ENCODE peak calls at places on chromosomes 5 and 9, in nine cellular contexts. J, R, B, M, T, K, U, V and Z are unnamed samples.

GRCh38 chr5:160547872-160548271 is 126.2 kb downstream of the PTTG1 start:
- DNase-seq in M (no peak), R (no peak), B (no peak), U (no peak), J (no peak), V (no peak), K (no peak), T (no peak), Z (no peak)

GRCh38 chr9:34991833-34992375 is 2.4 kb downstream of the DNAJB5 start:
- DNase-seq in R (no peak), J (no peak), U (peak), V (peak), M (no peak), T (no peak), B (peak), K (no peak), Z (peak)

GRCh38 chr9:137786511-137786920 is 91.1 kb upstream of the CACNA1B start:
- DNase-seq in M (no peak), T (no peak), U (no peak), J (peak), R (no peak), B (no peak), K (no peak), V (peak), Z (no peak)

GRCh38 chr5:115377468-115378217 is 81.2 kb upstream of the CCDC112 start:
- DNase-seq in U (no peak), R (no peak), K (no peak), J (peak), B (no peak), M (no peak), V (peak), T (no peak), Z (no peak)

GRCh38 chr9:69253057-69253456 is 72.0 kb upstream of the ENTREP1 start:
- DNase-seq in T (no peak), K (no peak), M (no peak), R (no peak), J (peak), V (no peak), U (no peak), B (no peak), Z (no peak)

GRCh38 chr9:16321461-16322119 is 548.9 kb downstream of the BNC2 start:
- DNase-seq in R (no peak), T (no peak), U (peak), V (peak), B (no peak), M (peak), J (peak), K (no peak), Z (no peak)

GRCh38 chr5:96936431-96937221 is 746 bp downstream of the LNPEP start:
- DNase-seq in R (peak), M (peak), V (no peak), U (peak), K (peak), B (peak), T (no peak), J (peak), Z (peak)

GRCh38 chr5:2546983-2547382 is 204.5 kb downstream of the IRX2 start:
- DNase-seq in V (no peak), R (no peak), B (no peak), U (no peak), T (no peak), K (no peak), M (no peak), J (no peak), Z (no peak)

GRCh38 chr9:22111871-22112247 is 102.8 kb upstream of the CDKN2B start:
- DNase-seq in V (peak), T (no peak), J (peak), U (no peak), R (no peak), B (no peak), M (no peak), K (no peak), Z (no peak)

GRCh38 chr9:20504930-20505329 is 117.4 kb downstream of the MLLT3 start:
- DNase-seq in T (no peak), M (no peak), V (no peak), U (no peak), R (no peak), B (no peak), J (no peak), K (no peak), Z (no peak)

GRCh38 chr5:124790261-124790894 is 43.9 kb upstream of the ZNF608 start:
- DNase-seq in T (no peak), K (no peak), R (no peak), M (peak), B (no peak), J (no peak), U (no peak), V (peak), Z (no peak)

GRCh38 chr9:6646028-6646636 is 603 bp upstream of the GLDC start:
- DNase-seq in J (no peak), M (no peak), K (no peak), V (no peak), U (no peak), R (no peak), B (peak), T (no peak), Z (peak)

GRCh38 chr5:176823869-176824412 is 13.6 kb downstream of the UNC5A start:
- DNase-seq in T (no peak), M (no peak), J (no peak), R (no peak), K (no peak), U (no peak), V (no peak), B (no peak), Z (no peak)

GRCh38 chr5:174794941-174795672 is 70.7 kb downstream of the MSX2 start:
- DNase-seq in M (no peak), R (no peak), T (no peak), V (peak), U (peak), J (no peak), B (no peak), K (no peak), Z (no peak)

GRCh38 chr5:135154197-135154596 is 120.2 kb upstream of the PITX1 start:
- DNase-seq in M (no peak), K (no peak), R (no peak), U (peak), B (no peak), V (peak), J (no peak), T (no peak), Z (no peak)

GRCh38 chr9:18826248-18826647 is 206.8 kb downstream of the SAXO1 start:
- DNase-seq in M (no peak), K (no peak), U (no peak), R (no peak), V (no peak), J (no peak), B (no peak), T (no peak), Z (no peak)

GRCh38 chr5:10578292-10578663 is 14.4 kb downstream of the ANKRD33B start:
- DNase-seq in V (no peak), R (no peak), U (peak), B (no peak), K (no peak), J (no peak), M (no peak), T (no peak), Z (no peak)

GRCh38 chr9:92952861-92953620 is 5.7 kb downstream of the FGD3 start:
- DNase-seq in B (peak), V (peak), M (no peak), U (no peak), K (no peak), R (no peak), T (peak), J (no peak), Z (no peak)

GRCh38 chr9:92749071-92749933 is 15.3 kb downstream of the BICD2 start:
- DNase-seq in V (no peak), J (no peak), R (no peak), B (no peak), K (no peak), T (no peak), M (peak), U (peak), Z (no peak)

GRCh38 chr9:89379031-89379430 is 60.7 kb downstream of the SECISBP2 start:
- DNase-seq in T (no peak), B (no peak), R (no peak), V (no peak), M (no peak), K (no peak), J (no peak), U (no peak), Z (no peak)

GRCh38 chr5:62969409-62970120 is 390.9 kb downstream of the LRRC70 start:
- DNase-seq in B (no peak), U (no peak), K (no peak), M (no peak), T (no peak), J (no peak), V (no peak), R (no peak), Z (no peak)

GRCh38 chr5:187042-187431 is 4.3 kb upstream of the LRRC14B start:
- DNase-seq in V (no peak), B (no peak), M (no peak), U (no peak), T (no peak), R (peak), J (no peak), K (no peak), Z (no peak)

GRCh38 chr5:68027519-68027918 is 188.0 kb upstream of the PIK3R1 start:
- DNase-seq in T (no peak), K (no peak), V (peak), R (no peak), J (peak), U (no peak), B (no peak), M (no peak), Z (no peak)

GRCh38 chr9:122053056-122053455 is 40.1 kb downstream of the TTLL11 start:
- DNase-seq in K (no peak), U (no peak), V (no peak), R (no peak), T (no peak), J (peak), B (no peak), M (no peak), Z (no peak)

GRCh38 chr9:87442451-87442850 is 55.2 kb upstream of the DAPK1 start:
- DNase-seq in T (no peak), J (no peak), M (no peak), V (no peak), K (no peak), R (no peak), U (no peak), B (no peak), Z (no peak)

GRCh38 chr5:91224969-91225368 is 158.1 kb downstream of the ARRDC3 start:
- DNase-seq in U (no peak), K (no peak), M (no peak), B (no peak), V (no peak), R (no peak), J (no peak), T (no peak), Z (no peak)

GRCh38 chr5:88888291-88888690 is 5.3 kb upstream of the MEF2C start:
- DNase-seq in B (no peak), J (no peak), K (no peak), M (no peak), U (no peak), R (no peak), T (no peak), V (no peak), Z (no peak)

GRCh38 chr9:27447036-27447700 is 76.9 kb upstream of the IFNK start:
- DNase-seq in B (no peak), U (no peak), R (no peak), T (peak), V (no peak), K (no peak), J (no peak), M (no peak), Z (no peak)

GRCh38 chr9:99035313-99035712 is 69.6 kb upstream of the TGFBR1 start:
- DNase-seq in M (no peak), K (no peak), U (no peak), V (no peak), B (no peak), T (no peak), J (no peak), R (no peak), Z (no peak)

GRCh38 chr5:135332519-135333150 is 66.4 kb downstream of the MACROH2A1 start:
- DNase-seq in U (no peak), J (peak), T (no peak), R (no peak), K (no peak), M (peak), V (peak), B (no peak), Z (no peak)

GRCh38 chr5:38379360-38379827 is 121.0 kb downstream of the EGFLAM start:
- DNase-seq in T (no peak), R (no peak), K (no peak), U (no peak), M (peak), J (no peak), B (no peak), V (peak), Z (no peak)